ENCODE peak calls at places on chromosomes 5 and 9, in seven cellular contexts. G is mucosa of descending colon, V is brain microvascular endothelial cell, N is neuronal stem cell, Q is tibial nerve, E is A549, C is AG10803. J is an unnamed sample.

GRCh38 chr9:137305060-137305787 is 3.2 kb upstream of the NRARP start:
- DNase-seq in G (peak), V (peak), N (peak), Q (no peak), E (peak), C (no peak), J (peak)

GRCh38 chr5:136056336-136056735 is 27.5 kb downstream of the TGFBI start:
- DNase-seq in G (no peak), V (no peak), N (no peak), Q (no peak), E (no peak), C (no peak), J (no peak)

GRCh38 chr5:80590766-80591165 is 20.7 kb upstream of the ANKRD34B start:
- DNase-seq in G (no peak), V (no peak), N (no peak), Q (no peak), E (no peak), C (no peak), J (no peak)

GRCh38 chr9:69207503-69207902 is 33.4 kb downstream of the TJP2 start:
- DNase-seq in G (no peak), V (no peak), N (no peak), Q (no peak), E (no peak), C (no peak), J (no peak)

GRCh38 chr9:104976196-104976595 is 48.2 kb upstream of the ABCA1 start:
- DNase-seq in G (no peak), V (no peak), N (no peak), Q (no peak), E (no peak), C (no peak), J (no peak)

GRCh38 chr5:123397538-123397937 is 25.7 kb downstream of the CEP120 start:
- DNase-seq in G (no peak), V (no peak), N (no peak), Q (no peak), E (no peak), C (no peak), J (no peak)

GRCh38 chr9:14214065-14214684 is 99.8 kb downstream of the NFIB start:
- DNase-seq in G (no peak), V (no peak), N (no peak), Q (no peak), E (no peak), C (no peak), J (no peak)

GRCh38 chr9:115058684-115059315 is 59.2 kb downstream of the TNC start:
- DNase-seq in G (no peak), V (peak), N (no peak), Q (no peak), E (no peak), C (peak), J (no peak)

GRCh38 chr5:59317023-59317771 is 576.3 kb downstream of the PDE4D start:
- DNase-seq in G (peak), V (no peak), N (no peak), Q (peak), E (no peak), C (no peak), J (no peak)

GRCh38 chr5:66960373-66961137 is 236.0 kb downstream of the CD180 start:
- DNase-seq in G (peak), V (peak), N (no peak), Q (no peak), E (peak), C (peak), J (no peak)

GRCh38 chr5:151007430-151008123 is 12.8 kb upstream of the GPX3 start:
- DNase-seq in G (no peak), V (no peak), N (no peak), Q (no peak), E (no peak), C (no peak), J (no peak)

GRCh38 chr9:137494104-137494544 is 35.0 kb upstream of the NSMF start:
- DNase-seq in G (peak), V (no peak), N (no peak), Q (no peak), E (no peak), C (no peak), J (no peak)

GRCh38 chr5:138466058-138466899 is 1.0 kb downstream of the EGR1 start:
- DNase-seq in G (no peak), V (no peak), N (no peak), Q (peak), E (peak), C (peak), J (no peak)

GRCh38 chr9:136484153-136485048 is 1.6 kb upstream of the SEC16A start:
- DNase-seq in G (peak), V (no peak), N (no peak), Q (no peak), E (peak), C (peak), J (peak)

GRCh38 chr5:76524872-76525271 is 98.3 kb downstream of the F2RL2 start:
- DNase-seq in G (no peak), V (peak), N (no peak), Q (no peak), E (no peak), C (no peak), J (no peak)

GRCh38 chr5:80033513-80033912 is 1.6 kb upstream of the THBS4 start:
- DNase-seq in G (no peak), V (no peak), N (no peak), Q (no peak), E (no peak), C (no peak), J (no peak)

GRCh38 chr5:151157426-151158286 is at the start of gene ANXA6:
- DNase-seq in G (peak), V (peak), N (peak), Q (peak), E (peak), C (peak), J (peak)

GRCh38 chr5:55993013-55993412 is 1.8 kb downstream of the IL6ST start:
- DNase-seq in G (peak), V (no peak), N (no peak), Q (peak), E (no peak), C (peak), J (no peak)

GRCh38 chr5:138139776-138140080 is 500 bp upstream of the NME5 start:
- DNase-seq in G (no peak), V (no peak), N (no peak), Q (no peak), E (no peak), C (no peak), J (no peak)

GRCh38 chr5:123094919-123095693 is 6.1 kb downstream of the PRDM6 start:
- DNase-seq in G (no peak), V (no peak), N (no peak), Q (no peak), E (no peak), C (no peak), J (no peak)

GRCh38 chr5:112016980-112017379 is 260.0 kb upstream of the NREP start:
- DNase-seq in G (no peak), V (no peak), N (no peak), Q (no peak), E (no peak), C (no peak), J (no peak)

GRCh38 chr5:87435144-87435694 is 22.5 kb upstream of the CCNH start:
- DNase-seq in G (peak), V (no peak), N (no peak), Q (no peak), E (no peak), C (no peak), J (no peak)

GRCh38 chr5:57501414-57502321 is 19.1 kb upstream of the ACTBL2 start:
- DNase-seq in G (no peak), V (peak), N (no peak), Q (no peak), E (no peak), C (no peak), J (no peak)

GRCh38 chr5:15501057-15501791 is 1.2 kb downstream of the FBXL7 start:
- DNase-seq in G (peak), V (peak), N (peak), Q (peak), E (peak), C (peak), J (no peak)
- H3K4me3 ChIP-seq in G (no peak), V (peak), N (peak), Q (peak), E (peak), C (peak), J (no peak)

GRCh38 chr9:130174920-130175321 is 2.7 kb downstream of the NCS1 start:
- DNase-seq in G (no peak), V (no peak), N (no peak), Q (no peak), E (no peak), C (no peak), J (no peak)

GRCh38 chr9:130172161-130172857 is at the start of gene NCS1:
- DNase-seq in G (peak), V (peak), N (peak), Q (peak), E (peak), C (peak), J (no peak)

GRCh38 chr9:130172858-130173461 is 756 bp downstream of the NCS1 start:
- DNase-seq in G (no peak), V (no peak), N (no peak), Q (no peak), E (no peak), C (no peak), J (no peak)

GRCh38 chr9:130174025-130174424 is 1.8 kb downstream of the NCS1 start:
- DNase-seq in G (no peak), V (no peak), N (no peak), Q (no peak), E (no peak), C (no peak), J (no peak)

DNA sequence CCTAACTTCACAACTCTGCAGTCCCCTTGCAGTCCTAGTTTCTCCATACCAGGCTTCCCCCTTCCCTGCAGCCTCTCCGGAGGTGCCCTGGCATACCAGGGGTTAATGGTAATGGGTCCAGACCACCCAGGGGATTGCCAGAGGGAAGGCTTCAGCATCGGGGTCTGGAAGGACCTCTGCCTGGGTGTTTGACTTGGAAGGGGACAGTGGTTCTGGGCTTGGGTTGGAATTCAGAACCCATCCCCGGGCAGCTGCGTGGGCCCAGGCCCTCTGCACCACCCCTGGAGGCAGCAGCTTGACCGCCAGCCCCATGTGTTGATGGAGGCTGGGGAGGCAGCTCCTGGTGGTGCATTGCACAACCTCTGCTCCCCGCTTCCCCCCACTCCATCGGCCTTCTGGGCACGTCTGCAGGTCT is 1.3 kb downstream of the NCS1 start:
- DNase-seq in G (no peak), V (no peak), N (no peak), Q (no peak), E (no peak), C (no peak), J (no peak)
- H3K4me3 ChIP-seq in G (no peak), V (peak), N (peak), Q (peak), E (peak), C (peak), J (no peak)

DNA sequence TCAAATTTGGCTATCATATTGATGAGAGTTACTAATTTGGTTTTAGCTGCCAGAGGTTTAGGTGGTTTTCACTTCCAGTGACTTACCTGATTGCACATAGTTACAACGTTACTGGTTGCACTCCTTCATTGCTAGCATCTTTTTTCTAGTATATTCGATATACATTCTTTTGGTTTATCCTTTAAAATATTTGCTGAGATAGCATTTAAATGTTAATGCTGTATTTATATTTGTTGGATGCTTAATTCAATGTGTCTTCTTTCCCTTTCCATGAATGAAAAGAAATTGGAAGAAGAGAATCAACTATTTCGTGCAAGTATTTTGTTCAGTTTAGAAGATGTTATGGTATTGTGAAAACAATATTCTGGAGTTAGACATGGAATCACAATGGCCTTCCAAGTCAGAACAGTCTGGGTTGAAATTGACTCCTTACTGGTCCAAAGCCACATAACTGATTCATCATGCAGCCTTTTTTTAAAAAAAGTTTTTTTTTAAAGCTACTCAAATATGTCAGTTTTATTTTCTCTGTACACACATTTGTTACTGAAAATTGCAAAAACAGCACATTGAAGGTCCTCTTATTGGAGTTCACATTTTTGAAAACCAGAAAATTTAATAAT is 2.2 kb downstream of the SPIN1 start:
- DNase-seq in G (no peak), V (no peak), N (no peak), Q (no peak), E (no peak), C (peak), J (no peak)
- H3K4me3 ChIP-seq in G (no peak), V (peak), N (no peak), Q (no peak), E (no peak), C (peak), J (no peak)

GRCh38 chr5:179385892-179386291 is 40.6 kb upstream of the ADAMTS2 start:
- DNase-seq in G (no peak), V (peak), N (no peak), Q (no peak), E (no peak), C (no peak), J (no peak)

GRCh38 chr5:179393078-179393477 is 47.8 kb upstream of the ADAMTS2 start:
- DNase-seq in G (no peak), V (peak), N (no peak), Q (no peak), E (peak), C (peak), J (no peak)

GRCh38 chr5:179382486-179382885 is 37.2 kb upstream of the ADAMTS2 start:
- DNase-seq in G (no peak), V (no peak), N (no peak), Q (no peak), E (no peak), C (no peak), J (no peak)

GRCh38 chr5:179381691-179382090 is 36.4 kb upstream of the ADAMTS2 start:
- DNase-seq in G (no peak), V (no peak), N (no peak), Q (no peak), E (no peak), C (no peak), J (no peak)

GRCh38 chr5:179387151-179388110 is 42.2 kb upstream of the ADAMTS2 start:
- DNase-seq in G (no peak), V (no peak), N (no peak), Q (no peak), E (no peak), C (no peak), J (no peak)
- H3K4me3 ChIP-seq in G (no peak), V (no peak), N (no peak), Q (no peak), E (no peak), C (no peak), J (no peak)